ENCODE peak calls at places on chromosomes 1 and 21, in eight cellular contexts. O is tibial artery; V is CD8-positive, alpha-beta memory T cell; D is suprapubic skin; R is psoas muscle; J is heart left ventricle; H is GM23248; T is left ventricle myocardium inferior. M is an unnamed sample.

GRCh38 chr1:10515627-10516026 is 40.9 kb downstream of the PEX14 start:
- DNase-seq in O (no peak), V (no peak), D (no peak), R (no peak), J (no peak), H (no peak), T (no peak), M (no peak)

GRCh38 chr1:224054012-224054411 is 59.9 kb upstream of the FBXO28 start:
- DNase-seq in O (no peak), V (no peak), D (no peak), R (no peak), J (no peak), H (no peak), T (no peak), M (no peak)

GRCh38 chr1:88998716-88999115 is 6.3 kb upstream of the KYAT3 start:
- DNase-seq in O (no peak), V (no peak), D (no peak), R (no peak), J (no peak), H (peak), T (no peak), M (no peak)

GRCh38 chr1:50308883-50309282 is 114.4 kb downstream of the DMRTA2 start:
- DNase-seq in O (no peak), V (no peak), D (no peak), R (no peak), J (no peak), H (peak), T (no peak), M (no peak)

GRCh38 chr21:42191978-42192595 is 26.9 kb upstream of the ABCG1 start:
- DNase-seq in O (no peak), V (no peak), D (no peak), R (no peak), J (no peak), H (no peak), T (no peak), M (no peak)

GRCh38 chr1:56797079-56797685 is 22.0 kb downstream of the FYB2 start:
- DNase-seq in O (no peak), V (no peak), D (no peak), R (peak), J (peak), H (no peak), T (peak), M (no peak)

GRCh38 chr1:110616587-110616986 is 10.4 kb upstream of the KCNA2 start:
- DNase-seq in O (no peak), V (no peak), D (peak), R (no peak), J (no peak), H (peak), T (no peak), M (no peak)

GRCh38 chr1:1889090-1889750 is 1.7 kb downstream of the GNB1 start:
- DNase-seq in O (no peak), V (no peak), D (no peak), R (peak), J (no peak), H (peak), T (no peak), M (no peak)

GRCh38 chr1:2948751-2949680 is 72.3 kb upstream of the ACTRT2 start:
- DNase-seq in O (no peak), V (no peak), D (no peak), R (peak), J (no peak), H (no peak), T (peak), M (peak)

GRCh38 chr1:220818421-220819173 is 31.9 kb downstream of the MTARC1 start:
- DNase-seq in O (peak), V (no peak), D (no peak), R (no peak), J (no peak), H (peak), T (no peak), M (no peak)

GRCh38 chr1:245091171-245091621 is 63.6 kb upstream of the KIF26B start:
- DNase-seq in O (no peak), V (no peak), D (no peak), R (no peak), J (no peak), H (peak), T (no peak), M (no peak)

GRCh38 chr1:182784556-182785171 is 4.9 kb upstream of the NPL start:
- DNase-seq in O (no peak), V (no peak), D (no peak), R (no peak), J (no peak), H (peak), T (no peak), M (no peak)

GRCh38 chr1:97314685-97315084 is 593.1 kb downstream of the PTBP2 start:
- DNase-seq in O (no peak), V (no peak), D (no peak), R (no peak), J (no peak), H (no peak), T (no peak), M (no peak)

GRCh38 chr1:203379831-203380230 is 28.9 kb upstream of the FMOD start:
- DNase-seq in O (no peak), V (no peak), D (no peak), R (no peak), J (no peak), H (no peak), T (no peak), M (no peak)

GRCh38 chr1:245800901-245801605 is 646.3 kb downstream of the KIF26B start:
- DNase-seq in O (no peak), V (no peak), D (no peak), R (no peak), J (no peak), H (no peak), T (no peak), M (no peak)

GRCh38 chr21:35664683-35665082 is 395.6 kb downstream of the SETD4 start:
- DNase-seq in O (no peak), V (no peak), D (no peak), R (no peak), J (no peak), H (peak), T (no peak), M (no peak)

DNA sequence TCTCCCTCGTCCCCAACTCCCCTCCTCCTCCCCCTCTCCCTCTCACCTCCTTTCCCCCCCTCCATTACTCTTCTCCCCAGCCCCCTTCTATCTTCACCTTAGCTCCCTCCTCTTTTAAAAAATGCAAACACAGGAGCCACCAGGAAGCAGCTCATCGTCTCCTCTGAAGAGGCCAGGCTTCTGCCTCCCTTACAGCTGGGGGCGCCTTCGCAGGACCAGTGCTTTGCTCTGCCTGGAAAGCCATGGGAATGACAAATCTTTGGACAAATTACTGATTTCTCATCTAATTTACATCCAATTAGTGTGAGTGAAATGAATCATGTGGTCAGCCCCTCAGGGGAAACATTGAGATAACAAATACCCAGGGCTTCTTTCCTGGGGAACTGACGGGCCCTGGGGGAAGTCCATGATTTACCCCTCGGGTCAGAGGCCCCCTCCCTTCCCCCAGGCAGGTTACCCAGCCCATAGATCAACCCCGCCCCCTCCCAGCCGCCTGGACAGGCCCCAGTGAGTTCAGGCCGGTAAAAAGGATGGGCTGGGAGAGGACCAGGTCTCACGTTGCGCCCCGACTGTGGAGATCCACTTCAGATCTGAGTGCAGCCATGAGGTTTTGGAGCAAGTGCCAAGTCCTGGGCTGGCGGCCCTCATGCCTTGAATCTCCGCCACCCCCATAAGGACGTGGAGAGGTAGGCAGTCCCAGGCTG is 300.9 kb downstream of the RRAGC start:
- DNase-seq in O (no peak), V (no peak), D (no peak), R (no peak), J (no peak), H (no peak), T (no peak), M (no peak)
- H3K27ac ChIP-seq in O (no peak), V (no peak), D (no peak), R (no peak), J (no peak), H (no peak), T (no peak), M (no peak)

GRCh38 chr1:157153743-157154142 is 15.5 kb upstream of the ETV3 start:
- DNase-seq in O (no peak), V (no peak), D (no peak), R (no peak), J (no peak), H (no peak), T (no peak), M (no peak)

GRCh38 chr1:157154940-157155514 is 16.8 kb upstream of the ETV3 start:
- DNase-seq in O (peak), V (no peak), D (no peak), R (peak), J (peak), H (peak), T (peak), M (no peak)

GRCh38 chr1:157152510-157152909 is 14.3 kb upstream of the ETV3 start:
- DNase-seq in O (no peak), V (no peak), D (no peak), R (no peak), J (no peak), H (no peak), T (no peak), M (no peak)

GRCh38 chr1:157155658-157156057 is 17.5 kb upstream of the ETV3 start:
- DNase-seq in O (no peak), V (no peak), D (no peak), R (no peak), J (no peak), H (peak), T (no peak), M (no peak)

DNA sequence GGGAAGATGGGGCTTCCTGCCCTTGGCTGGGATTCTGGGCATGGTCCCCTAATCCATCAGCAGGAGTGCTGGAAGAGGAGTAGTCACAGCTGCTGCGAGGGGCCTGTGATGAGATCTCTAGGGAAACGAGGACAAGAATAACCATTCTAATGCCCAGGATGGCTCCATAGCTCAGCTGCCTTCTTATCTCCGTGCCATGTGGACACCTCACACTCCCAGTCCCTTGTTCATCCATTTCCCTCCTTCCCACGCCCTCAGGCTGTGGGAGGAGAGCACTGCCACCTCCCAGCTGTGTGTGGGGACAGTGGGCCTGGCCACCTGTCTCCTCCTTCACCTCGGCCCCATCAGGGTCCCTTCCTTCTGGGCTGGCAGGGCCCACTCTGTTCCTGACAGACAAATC is 16.1 kb upstream of the ETV3 start:
- DNase-seq in O (no peak), V (no peak), D (no peak), R (no peak), J (no peak), H (no peak), T (no peak), M (no peak)
- H3K27ac ChIP-seq in O (no peak), V (no peak), D (no peak), R (no peak), J (no peak), H (no peak), T (peak), M (no peak)

DNA sequence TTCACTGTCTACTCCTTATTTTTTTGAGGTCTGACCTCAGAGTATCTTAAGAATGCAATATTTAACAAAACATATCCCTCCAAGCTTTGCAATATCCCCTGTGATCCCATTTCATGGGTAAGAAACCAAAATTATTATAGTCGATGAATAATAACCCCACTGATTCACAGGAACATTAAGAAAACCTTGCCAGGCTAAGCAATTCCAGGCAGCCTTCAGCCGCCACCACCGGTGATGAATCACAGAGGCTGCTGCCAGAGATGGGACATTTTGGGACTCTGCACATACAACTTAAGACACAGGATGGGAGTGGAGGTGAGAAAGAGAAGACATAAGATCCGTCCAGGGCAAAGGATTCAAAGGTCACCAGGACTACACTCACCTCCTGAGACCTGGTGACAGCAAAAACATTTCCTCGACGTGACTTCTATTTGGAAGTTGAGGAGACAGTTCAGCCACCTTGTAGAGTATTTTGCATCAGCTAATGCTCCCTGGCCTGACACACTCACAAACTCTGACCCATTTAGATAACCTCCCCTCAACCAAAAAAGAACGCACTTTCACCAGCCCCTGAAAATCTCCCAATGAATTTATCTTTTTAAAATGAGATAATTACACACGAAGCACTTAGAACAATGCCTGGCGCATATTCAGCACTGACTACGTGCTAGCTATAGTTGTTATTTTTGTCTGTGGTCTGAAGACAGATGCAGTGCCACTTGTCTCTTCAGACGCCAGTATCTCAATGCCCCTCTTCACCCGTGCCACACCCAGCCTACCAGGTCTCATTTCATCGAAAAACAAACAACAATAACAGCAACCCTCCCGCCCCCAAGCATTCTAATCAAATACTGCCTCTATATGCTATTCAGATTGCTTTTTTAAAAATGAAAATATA is 17.8 kb upstream of the OVAAL start:
- DNase-seq in O (no peak), V (no peak), D (no peak), R (no peak), J (peak), H (peak), T (no peak), M (no peak)
- H3K27ac ChIP-seq in O (peak), V (no peak), D (no peak), R (peak), J (peak), H (peak), T (peak), M (no peak)

DNA sequence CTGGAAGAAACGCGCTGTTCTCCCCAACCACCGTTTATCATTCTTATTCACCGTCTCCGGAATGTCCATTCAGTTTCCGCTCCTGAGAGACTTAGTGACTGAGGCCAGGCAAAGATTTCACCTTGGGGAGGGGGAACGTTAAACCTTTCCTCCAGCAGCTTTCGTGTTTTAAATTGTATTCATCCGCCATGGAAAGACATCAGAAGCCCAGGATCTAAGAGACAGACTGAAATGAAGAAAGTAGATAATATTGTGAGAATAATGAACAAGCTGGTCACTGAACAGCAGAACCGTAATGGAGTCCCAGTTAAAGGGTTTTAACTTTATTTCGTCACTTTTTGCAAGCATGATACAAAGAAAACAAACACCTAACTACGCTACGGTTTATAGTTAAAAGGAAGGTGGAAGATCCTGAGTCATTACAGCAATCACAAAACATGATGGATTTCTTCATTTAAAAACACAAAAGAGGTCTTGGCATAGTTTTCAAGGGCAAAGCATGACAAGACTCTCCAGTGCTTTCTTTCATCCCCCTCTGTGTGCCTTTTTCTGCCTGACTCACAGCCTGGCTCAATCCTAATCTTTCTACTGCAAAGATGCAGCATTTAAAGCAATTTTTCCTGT is 649 bp upstream of the SLC19A2 start:
- DNase-seq in O (no peak), V (no peak), D (no peak), R (no peak), J (no peak), H (peak), T (no peak), M (no peak)
- H3K27ac ChIP-seq in O (peak), V (peak), D (peak), R (peak), J (peak), H (peak), T (peak), M (peak)

DNA sequence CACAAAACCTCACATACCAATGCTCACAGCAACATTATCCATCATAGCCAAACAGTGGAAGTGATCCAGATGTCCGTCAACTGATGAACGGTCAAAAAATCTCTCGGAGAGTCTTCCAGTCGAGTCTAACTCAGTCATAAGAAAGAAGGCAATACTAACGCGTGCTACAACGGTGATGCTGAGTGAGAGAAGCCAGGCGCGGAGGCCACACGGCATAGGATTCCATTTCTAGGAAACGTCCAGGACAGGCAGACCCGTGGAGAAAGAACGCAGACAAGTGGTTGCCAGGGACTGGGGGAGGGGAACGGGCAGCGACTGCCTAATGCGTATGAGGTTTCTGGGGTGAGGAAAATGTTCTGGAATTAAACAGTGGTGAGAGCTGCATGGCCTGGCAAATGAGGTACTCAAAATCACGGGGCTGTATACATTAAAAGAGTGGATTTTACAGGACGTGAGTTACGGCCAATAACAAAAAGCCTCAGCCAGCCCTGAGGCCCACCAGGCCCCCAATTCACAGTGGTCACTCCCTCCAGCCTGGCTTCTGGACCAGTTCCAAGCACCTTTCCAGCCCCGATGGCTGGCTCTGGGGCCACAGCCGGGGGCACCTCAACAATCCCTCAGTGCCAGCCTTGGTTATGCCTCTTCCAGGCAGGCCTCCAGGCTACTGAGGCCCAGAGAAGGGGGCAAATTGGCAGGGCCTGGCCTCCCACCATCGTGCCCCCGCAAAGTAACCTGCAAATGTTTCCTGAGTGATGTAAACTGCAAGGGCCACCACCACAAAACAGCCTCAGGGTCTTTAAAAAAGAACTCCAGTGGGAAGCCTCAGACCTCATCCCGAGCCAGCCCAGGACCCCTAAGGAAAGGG is 3.4 kb downstream of the WNT9A start:
- DNase-seq in O (no peak), V (no peak), D (peak), R (peak), J (peak), H (no peak), T (peak), M (no peak)
- H3K27ac ChIP-seq in O (no peak), V (no peak), D (no peak), R (peak), J (peak), H (no peak), T (peak), M (no peak)